ENCODE peak calls at places on chromosomes 4 and X, in six cellular contexts. Z is NT2/D1; R is activated CD4-positive, alpha-beta memory T cell treated with anti-CD3 and anti-CD28 coated beads for 36 hours; E is COR-L47; V is B cell; L is transverse colon. P is an unnamed sample.

GRCh38 chrX:72121381-72121780 is 10.3 kb downstream of the RTL5 start:
- DNase-seq in Z (no peak), R (peak; percentile 65), E (no peak), V (no peak), L (peak; percentile 42), P (peak; percentile 6)

GRCh38 chr4:7192252-7193039 is at the start of gene SORCS2:
- DNase-seq in Z (peak; percentile 48), R (peak; percentile 60), E (peak; percentile 67), V (no peak), L (peak; percentile 49), P (peak; percentile 23)

GRCh38 chr4:156949373-156949814 is 22.2 kb downstream of the PDGFC start:
- DNase-seq in Z (no peak), R (no peak), E (no peak), V (no peak), L (no peak), P (no peak)

GRCh38 chr4:61385302-61385701 is 185.2 kb downstream of the ADGRL3 start:
- DNase-seq in Z (no peak), R (no peak), E (no peak), V (no peak), L (no peak), P (no peak)

GRCh38 chrX:77014655-77015377 is 432.4 kb upstream of the FGF16 start:
- DNase-seq in Z (peak; percentile 74), R (no peak), E (peak; percentile 5), V (no peak), L (no peak), P (peak; percentile 39)

GRCh38 chrX:52852110-52852872 is 15.6 kb downstream of the XAGE3 start:
- DNase-seq in Z (no peak), R (no peak), E (no peak), V (no peak), L (no peak), P (no peak)

GRCh38 chrX:153624196-153625091 is 22.6 kb upstream of the DUSP9 start:
- DNase-seq in Z (no peak), R (no peak), E (no peak), V (no peak), L (no peak), P (no peak)

GRCh38 chr4:171834640-171835039 is 21.4 kb downstream of the GALNTL6 start:
- DNase-seq in Z (no peak), R (no peak), E (no peak), V (no peak), L (no peak), P (no peak)

GRCh38 chrX:151985955-151986354 is 11.5 kb upstream of the GABRE start:
- DNase-seq in Z (no peak), R (no peak), E (no peak), V (no peak), L (peak; percentile 37), P (peak; percentile 65)

GRCh38 chr4:123037809-123038208 is 115.4 kb upstream of the NUDT6 start:
- DNase-seq in Z (no peak), R (no peak), E (no peak), V (no peak), L (no peak), P (no peak)

GRCh38 chrX:48492293-48492910 is 16.4 kb upstream of the PORCN start:
- DNase-seq in Z (no peak), R (no peak), E (no peak), V (no peak), L (no peak), P (no peak)

GRCh38 chrX:67436867-67437266 is 107.0 kb upstream of the AR start:
- DNase-seq in Z (no peak), R (no peak), E (no peak), V (no peak), L (no peak), P (no peak)

GRCh38 chr4:125522992-125523391 is 208.2 kb downstream of the FAT4 start:
- DNase-seq in Z (no peak), R (no peak), E (no peak), V (no peak), L (no peak), P (no peak)

GRCh38 chr4:104022871-104023270 is 303.1 kb upstream of the TACR3 start:
- DNase-seq in Z (no peak), R (no peak), E (no peak), V (no peak), L (no peak), P (no peak)

GRCh38 chr4:150005537-150005936 is 72.7 kb upstream of the DCLK2 start:
- DNase-seq in Z (no peak), R (no peak), E (no peak), V (no peak), L (no peak), P (no peak)

GRCh38 chrX:105527759-105528158 is 294.6 kb upstream of the NRK start:
- DNase-seq in Z (no peak), R (no peak), E (no peak), V (no peak), L (no peak), P (no peak)

GRCh38 chr4:1283711-1284110 is 6.0 kb upstream of the MAEA start:
- DNase-seq in Z (no peak), R (no peak), E (no peak), V (no peak), L (no peak), P (no peak)

GRCh38 chrX:56728321-56728720 is 722 bp upstream of the NBDY start:
- DNase-seq in Z (no peak), R (no peak), E (no peak), V (no peak), L (no peak), P (no peak)

GRCh38 chr4:56655209-56655626 is 25.9 kb downstream of the HOPX start:
- DNase-seq in Z (no peak), R (peak; percentile 31), E (peak; percentile 21), V (peak; percentile 54), L (peak; percentile 26), P (peak; percentile 35)

GRCh38 chr4:150960818-150961217 is 54.3 kb downstream of the LRBA start:
- DNase-seq in Z (no peak), R (peak; percentile 81), E (no peak), V (no peak), L (no peak), P (no peak)

GRCh38 chr4:178102139-178102538 is 659.9 kb upstream of the AGA start:
- DNase-seq in Z (no peak), R (no peak), E (no peak), V (no peak), L (no peak), P (no peak)

GRCh38 chrX:154489182-154489581 is 1.2 kb downstream of the SLC10A3 start:
- DNase-seq in Z (no peak), R (no peak), E (no peak), V (peak; percentile 18), L (no peak), P (no peak)

GRCh38 chr4:180960758-180961401 is 1282.3 kb upstream of the TENM3 start:
- DNase-seq in Z (no peak), R (no peak), E (peak; percentile 59), V (no peak), L (no peak), P (no peak)

GRCh38 chr4:152161676-152162330 is 374.1 kb downstream of the FBXW7 start:
- DNase-seq in Z (no peak), R (no peak), E (no peak), V (no peak), L (no peak), P (no peak)

GRCh38 chrX:5867778-5868177 is 360.9 kb downstream of the NLGN4X start:
- DNase-seq in Z (no peak), R (no peak), E (no peak), V (no peak), L (no peak), P (no peak)

GRCh38 chrX:130682990-130683389 is 220.0 kb downstream of the ENOX2 start:
- DNase-seq in Z (no peak), R (no peak), E (no peak), V (no peak), L (no peak), P (no peak)

GRCh38 chrX:30343206-30343605 is 34.0 kb upstream of the NR0B1 start:
- DNase-seq in Z (no peak), R (no peak), E (no peak), V (no peak), L (no peak), P (no peak)

GRCh38 chr4:121923306-121923705 is 28.6 kb downstream of the TRPC3 start:
- DNase-seq in Z (no peak), R (no peak), E (no peak), V (no peak), L (no peak), P (no peak)

GRCh38 chr4:31059753-31060522 is 339.8 kb downstream of the PCDH7 start:
- DNase-seq in Z (no peak), R (no peak), E (peak; percentile 57), V (no peak), L (no peak), P (no peak)

GRCh38 chr4:1244081-1244977 is 4.6 kb downstream of the CTBP1 start:
- DNase-seq in Z (no peak), R (no peak), E (no peak), V (peak; percentile 31), L (peak; percentile 16), P (no peak)

GRCh38 chr4:77613267-77613666 is 7.6 kb downstream of the CXCL13 start:
- DNase-seq in Z (no peak), R (no peak), E (no peak), V (no peak), L (no peak), P (no peak)

GRCh38 chr4:103996059-103996458 is 276.3 kb upstream of the TACR3 start:
- DNase-seq in Z (peak; percentile 23), R (no peak), E (peak; percentile 24), V (no peak), L (no peak), P (no peak)

GRCh38 chr4:89549907-89550306 is 242.3 kb upstream of the GPRIN3 start:
- DNase-seq in Z (no peak), R (no peak), E (no peak), V (no peak), L (no peak), P (peak; percentile 36)

GRCh38 chr4:11259837-11260236 is 168.9 kb downstream of the HS3ST1 start:
- DNase-seq in Z (no peak), R (no peak), E (no peak), V (no peak), L (no peak), P (no peak)

P was measured in small intestine.